ENCODE peak calls at places on chromosomes 11 and 22, in five cellular contexts. S, B, G, V and K are unnamed samples.
A peak's percentile ranks its signal among the peaks of the same experiment; 100 is the strongest.

GRCh38 chr22:27242474-27242873 is 559.1 kb downstream of the MN1 start:
- DNase-seq in S (no peak), B (no peak), G (no peak), V (no peak), K (no peak)

GRCh38 chr11:76788661-76789442 is 5.7 kb downstream of the TSKU start:
- DNase-seq in S (no peak), B (no peak), G (peak; percentile 5), V (no peak), K (no peak)

GRCh38 chr22:30266445-30267381 is at the start of gene OSM:
- DNase-seq in S (peak; percentile 65), B (no peak), G (peak; percentile 74), V (peak; percentile 55), K (no peak)

GRCh38 chr11:12411806-12412727 is 34.7 kb downstream of the PARVA start:
- DNase-seq in S (peak; percentile 23), B (peak; percentile 81), G (peak; percentile 24), V (peak; percentile 2), K (peak; percentile 96)

GRCh38 chr11:59204736-59205135 is 8.0 kb downstream of the MPEG1 start:
- DNase-seq in S (no peak), B (no peak), G (no peak), V (no peak), K (peak; percentile 20)

GRCh38 chr11:128759597-128759996 is 65.7 kb downstream of the FLI1 start:
- DNase-seq in S (no peak), B (peak; percentile 42), G (no peak), V (no peak), K (peak; percentile 86)

GRCh38 chr22:22720724-22721261 is 76.4 kb downstream of the GGTLC2 start:
- DNase-seq in S (no peak), B (no peak), G (no peak), V (no peak), K (no peak)

GRCh38 chr11:62444271-62444833 is 25.5 kb downstream of the SCGB1A1 start:
- DNase-seq in S (no peak), B (no peak), G (peak; percentile 39), V (no peak), K (peak; percentile 49)

GRCh38 chr22:28442951-28443876 is 236.4 kb downstream of the TTC28 start:
- DNase-seq in S (peak; percentile 34), B (no peak), G (peak; percentile 20), V (no peak), K (peak; percentile 63)

GRCh38 chr22:29757096-29757495 is 9.7 kb downstream of the ZMAT5 start:
- DNase-seq in S (no peak), B (no peak), G (no peak), V (no peak), K (no peak)

GRCh38 chr11:125201525-125202121 is 37.1 kb downstream of the PKNOX2 start:
- DNase-seq in S (no peak), B (no peak), G (no peak), V (no peak), K (no peak)